ENCODE peak calls at places on chromosome 14, in five cellular contexts. Q is activated effector memory CD4-positive, alpha-beta T cell treated with Interleukin-2 at 50 U/mL for 16 hours; T is NCI-H2171 treated with DMSO at 0.1 percent for 48 hours; Z is Caki2; V is amniotic epithelial cell. R is an unnamed sample.

GRCh38 chr14:54147285-54147684 is 190.7 kb upstream of the BMP4 start:
- DNase-seq in Q (no peak), T (no peak), Z (no peak), V (peak), R (no peak)

GRCh38 chr14:42779024-42779423 is 1172.3 kb downstream of the LRFN5 start:
- DNase-seq in Q (no peak), T (peak), Z (no peak), V (peak), R (no peak)

GRCh38 chr14:52913271-52913670 is 37.6 kb downstream of the FERMT2 start:
- DNase-seq in Q (no peak), T (no peak), Z (peak), V (peak), R (no peak)

GRCh38 chr14:104106471-104106991 is 21.0 kb downstream of the ASPG start:
- DNase-seq in Q (no peak), T (no peak), Z (no peak), V (no peak), R (no peak)

GRCh38 chr14:92578511-92578910 is 64.9 kb downstream of the RIN3 start:
- DNase-seq in Q (no peak), T (no peak), Z (no peak), V (no peak), R (no peak)

GRCh38 chr14:68885226-68886108 is 92.6 kb upstream of the ZFP36L1 start:
- DNase-seq in Q (no peak), T (no peak), Z (no peak), V (no peak), R (no peak)

GRCh38 chr14:93713726-93714405 is 74.4 kb downstream of the PRIMA1 start:
- DNase-seq in Q (no peak), T (no peak), Z (no peak), V (no peak), R (no peak)

GRCh38 chr14:55973285-55973800 is 144.9 kb upstream of the PELI2 start:
- DNase-seq in Q (no peak), T (no peak), Z (peak), V (no peak), R (no peak)

GRCh38 chr14:35965425-35965824 is 139.3 kb downstream of the BRMS1L start:
- DNase-seq in Q (no peak), T (no peak), Z (no peak), V (no peak), R (no peak)

GRCh38 chr14:21097616-21098133 is 780 bp downstream of the ZNF219 start:
- DNase-seq in Q (no peak), T (peak), Z (no peak), V (no peak), R (no peak)

GRCh38 chr14:33030406-33030805 is 91.7 kb downstream of the NPAS3 start:
- DNase-seq in Q (no peak), T (no peak), Z (no peak), V (no peak), R (no peak)

GRCh38 chr14:77593501-77593911 is 22.9 kb downstream of the SPTLC2 start:
- DNase-seq in Q (no peak), T (no peak), Z (peak), V (peak), R (no peak)

GRCh38 chr14:52936437-52936836 is 14.4 kb downstream of the FERMT2 start:
- DNase-seq in Q (no peak), T (no peak), Z (no peak), V (no peak), R (no peak)

GRCh38 chr14:29906256-29906885 is 21.3 kb downstream of the PRKD1 start:
- DNase-seq in Q (no peak), T (no peak), Z (peak), V (peak), R (no peak)

GRCh38 chr14:78704965-78705364 is 534.8 kb downstream of the NRXN3 start:
- DNase-seq in Q (no peak), T (no peak), Z (no peak), V (no peak), R (no peak)

GRCh38 chr14:57389646-57390036 is 745 bp upstream of the NAA30 start:
- DNase-seq in Q (no peak), T (peak), Z (no peak), V (no peak), R (no peak)

GRCh38 chr14:90850487-90850886 is 34.3 kb upstream of the TTC7B start:
- DNase-seq in Q (no peak), T (no peak), Z (no peak), V (peak), R (no peak)

GRCh38 chr14:44788612-44789011 is 173.1 kb downstream of the KLHL28 start:
- DNase-seq in Q (no peak), T (no peak), Z (no peak), V (no peak), R (no peak)

GRCh38 chr14:23568600-23569310 is 1.2 kb upstream of the AP1G2 start:
- DNase-seq in Q (no peak), T (peak), Z (no peak), V (no peak), R (no peak)

GRCh38 chr14:52960627-52961026 is 9.8 kb upstream of the FERMT2 start:
- DNase-seq in Q (no peak), T (no peak), Z (no peak), V (no peak), R (no peak)

GRCh38 chr14:99137913-99138571 is 134.0 kb downstream of the BCL11B start:
- DNase-seq in Q (no peak), T (no peak), Z (no peak), V (no peak), R (no peak)